ENCODE peak calls at places on chromosomes 13 and 19, in six cellular contexts. One of them, this sample, is unnamed.

GRCh38 chr19:9640956-9641355 is 19.9 kb upstream of the ZNF561 start:
- DNase-seq in AG09309: no peak
- DNase-seq in right lobe of liver: no peak
- DNase-seq in A549: no peak
- DNase-seq in tibial nerve: no peak
- DNase-seq in AG04450: no peak
- DNase-seq in this sample: no peak

GRCh38 chr13:114010401-114011101 is 36.7 kb upstream of the C13orf46 start:
- DNase-seq in AG04450: no peak
- DNase-seq in A549: no peak
- DNase-seq in AG09309: no peak
- DNase-seq in right lobe of liver: no peak
- DNase-seq in tibial nerve: no peak
- DNase-seq in this sample: no peak

GRCh38 chr19:56110515-56111448 is 10.3 kb downstream of the ZNF787 start:
- DNase-seq in AG09309: no peak
- DNase-seq in A549: no peak
- DNase-seq in tibial nerve: no peak
- DNase-seq in AG04450: no peak
- DNase-seq in right lobe of liver: peak
- DNase-seq in this sample: no peak

GRCh38 chr19:13208131-13208963 is 58.1 kb downstream of the IER2 start:
- DNase-seq in AG04450: peak
- DNase-seq in AG09309: peak
- DNase-seq in tibial nerve: peak
- DNase-seq in right lobe of liver: peak
- DNase-seq in A549: no peak
- DNase-seq in this sample: no peak

GRCh38 chr13:108402850-108403249 is 133.3 kb downstream of the TNFSF13B start:
- DNase-seq in right lobe of liver: no peak
- DNase-seq in A549: no peak
- DNase-seq in AG04450: no peak
- DNase-seq in tibial nerve: no peak
- DNase-seq in AG09309: no peak
- DNase-seq in this sample: no peak

GRCh38 chr19:34960103-34960805 is 3.8 kb downstream of the ZNF792 start:
- DNase-seq in AG04450: peak
- DNase-seq in tibial nerve: no peak
- DNase-seq in right lobe of liver: no peak
- DNase-seq in A549: no peak
- DNase-seq in AG09309: peak
- DNase-seq in this sample: no peak

GRCh38 chr13:27120011-27120410 is 51.6 kb downstream of the USP12 start:
- DNase-seq in AG04450: no peak
- DNase-seq in tibial nerve: no peak
- DNase-seq in right lobe of liver: no peak
- DNase-seq in AG09309: no peak
- DNase-seq in A549: no peak
- DNase-seq in this sample: no peak

GRCh38 chr19:39126593-39127187 is 1.1 kb downstream of the PAK4 start:
- DNase-seq in AG09309: no peak
- DNase-seq in A549: peak
- DNase-seq in right lobe of liver: peak
- DNase-seq in AG04450: no peak
- DNase-seq in tibial nerve: no peak
- DNase-seq in this sample: peak

GRCh38 chr13:73857106-73857505 is 277.1 kb downstream of the KLF12 start:
- DNase-seq in right lobe of liver: no peak
- DNase-seq in A549: no peak
- DNase-seq in AG04450: no peak
- DNase-seq in AG09309: no peak
- DNase-seq in tibial nerve: no peak
- DNase-seq in this sample: no peak

GRCh38 chr19:16351133-16351809 is 26.6 kb downstream of the KLF2 start:
- DNase-seq in A549: no peak
- DNase-seq in AG09309: no peak
- DNase-seq in tibial nerve: no peak
- DNase-seq in AG04450: no peak
- DNase-seq in right lobe of liver: no peak
- DNase-seq in this sample: no peak

GRCh38 chr13:102948006-102948405 is 102.2 kb downstream of the ERCC5 start:
- DNase-seq in A549: no peak
- DNase-seq in AG04450: no peak
- DNase-seq in right lobe of liver: no peak
- DNase-seq in tibial nerve: peak
- DNase-seq in AG09309: no peak
- DNase-seq in this sample: no peak

GRCh38 chr19:35383536-35383935 is 12.7 kb downstream of the GPR42 start:
- DNase-seq in AG04450: no peak
- DNase-seq in tibial nerve: no peak
- DNase-seq in A549: no peak
- DNase-seq in right lobe of liver: no peak
- DNase-seq in AG09309: no peak
- DNase-seq in this sample: no peak

GRCh38 chr13:64369121-64369520 is 2861.0 kb downstream of the PCDH9 start:
- DNase-seq in AG09309: no peak
- DNase-seq in A549: no peak
- DNase-seq in AG04450: no peak
- DNase-seq in tibial nerve: no peak
- DNase-seq in right lobe of liver: no peak
- DNase-seq in this sample: no peak

GRCh38 chr13:50526771-50527567 is 316.5 kb downstream of the DLEU7 start:
- DNase-seq in AG04450: no peak
- DNase-seq in tibial nerve: no peak
- DNase-seq in right lobe of liver: no peak
- DNase-seq in A549: no peak
- DNase-seq in AG09309: no peak
- DNase-seq in this sample: no peak

GRCh38 chr19:48806518-48806817 is 4.4 kb downstream of the BCAT2 start:
- DNase-seq in right lobe of liver: no peak
- DNase-seq in tibial nerve: no peak
- DNase-seq in AG09309: no peak
- DNase-seq in A549: peak
- DNase-seq in AG04450: no peak
- DNase-seq in this sample: no peak

GRCh38 chr13:61685683-61686013 is 270.0 kb upstream of the PCDH20 start:
- DNase-seq in A549: no peak
- DNase-seq in AG04450: no peak
- DNase-seq in right lobe of liver: no peak
- DNase-seq in tibial nerve: no peak
- DNase-seq in AG09309: no peak
- DNase-seq in this sample: peak

GRCh38 chr19:29121684-29122083 is 91.3 kb downstream of the UQCRFS1 start:
- DNase-seq in AG04450: no peak
- DNase-seq in tibial nerve: peak
- DNase-seq in AG09309: no peak
- DNase-seq in A549: no peak
- DNase-seq in right lobe of liver: no peak
- DNase-seq in this sample: no peak

GRCh38 chr19:36489920-36490415 is 607 bp upstream of the ZNF566 start:
- DNase-seq in A549: peak
- DNase-seq in AG04450: peak
- DNase-seq in tibial nerve: no peak
- DNase-seq in right lobe of liver: peak
- DNase-seq in AG09309: peak
- DNase-seq in this sample: no peak

DNA sequence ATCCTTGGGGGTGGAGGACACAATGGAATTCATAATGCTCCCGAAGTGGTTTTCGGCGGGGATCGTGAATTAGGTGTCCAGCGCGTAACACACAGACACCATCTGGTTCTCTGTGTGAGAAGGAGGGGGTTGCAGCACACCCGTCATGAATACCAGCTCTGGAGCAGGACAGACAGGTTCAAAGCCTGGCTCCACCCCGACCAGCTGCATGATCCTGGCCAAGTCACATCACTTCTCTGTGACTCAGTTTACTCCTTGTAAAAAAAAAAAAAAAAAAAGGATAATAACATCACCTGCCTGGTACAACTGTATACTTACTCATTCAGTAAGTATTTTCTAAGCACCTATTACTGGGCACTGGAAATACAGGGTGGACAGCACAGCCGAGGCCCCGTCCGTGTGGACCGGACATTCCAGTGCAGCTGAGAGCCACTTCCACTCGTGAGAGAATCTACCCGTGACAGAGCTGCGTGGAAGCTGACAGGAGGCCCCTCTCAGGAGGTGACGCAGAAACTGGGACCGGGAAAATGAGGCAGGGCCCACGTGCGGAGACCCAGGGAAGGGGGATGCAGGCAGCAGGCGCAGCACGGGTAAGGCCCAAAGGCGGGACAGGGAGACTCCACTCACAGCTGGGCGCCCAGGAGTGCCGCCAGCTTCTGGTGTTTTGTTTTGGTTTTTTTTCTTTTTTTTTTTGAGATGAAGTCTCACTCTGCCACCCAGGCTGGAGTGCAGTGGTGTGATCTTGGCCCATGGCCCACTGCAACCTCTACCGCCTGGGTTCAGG is 12.0 kb downstream of the RDH13 start:
- DNase-seq in AG09309: no peak
- DNase-seq in tibial nerve: no peak
- DNase-seq in AG04450: no peak
- DNase-seq in A549: no peak
- DNase-seq in right lobe of liver: no peak
- DNase-seq in this sample: no peak
- TF ChIP-seq CTCF in AG09309: no peak
- TF ChIP-seq CTCF in tibial nerve: no peak
- TF ChIP-seq CTCF in AG04450: no peak
- TF ChIP-seq CTCF in A549: no peak
- TF ChIP-seq CTCF in right lobe of liver: no peak
- TF ChIP-seq CTCF in this sample: no peak

GRCh38 chr19:51141181-51141580 is 920 bp upstream of the SIGLEC7 start:
- DNase-seq in right lobe of liver: no peak
- DNase-seq in AG04450: no peak
- DNase-seq in tibial nerve: no peak
- DNase-seq in A549: no peak
- DNase-seq in AG09309: no peak
- DNase-seq in this sample: no peak

GRCh38 chr19:51138549-51138979 is 3.5 kb upstream of the SIGLEC7 start:
- DNase-seq in tibial nerve: peak
- DNase-seq in AG04450: no peak
- DNase-seq in AG09309: no peak
- DNase-seq in right lobe of liver: no peak
- DNase-seq in A549: no peak
- DNase-seq in this sample: no peak

GRCh38 chr19:51142119-51142518 is at the start of gene SIGLEC7:
- DNase-seq in tibial nerve: peak
- DNase-seq in AG04450: no peak
- DNase-seq in A549: no peak
- DNase-seq in AG09309: no peak
- DNase-seq in right lobe of liver: no peak
- DNase-seq in this sample: no peak

GRCh38 chr19:51139299-51140018 is 2.6 kb upstream of the SIGLEC7 start:
- DNase-seq in AG04450: no peak
- DNase-seq in tibial nerve: no peak
- DNase-seq in AG09309: no peak
- DNase-seq in A549: no peak
- DNase-seq in right lobe of liver: no peak
- DNase-seq in this sample: no peak

GRCh38 chr19:51140441-51140840 is 1.7 kb upstream of the SIGLEC7 start:
- DNase-seq in AG04450: no peak
- DNase-seq in right lobe of liver: no peak
- DNase-seq in tibial nerve: no peak
- DNase-seq in A549: no peak
- DNase-seq in AG09309: no peak
- DNase-seq in this sample: no peak
- H3K4me3 ChIP-seq in AG04450: no peak
- H3K4me3 ChIP-seq in right lobe of liver: no peak
- H3K4me3 ChIP-seq in tibial nerve: no peak
- H3K4me3 ChIP-seq in A549: no peak
- H3K4me3 ChIP-seq in AG09309: no peak
- H3K4me3 ChIP-seq in this sample: no peak

GRCh38 chr19:6967962-6968361 is 53.3 kb downstream of the MBD3L2B start:
- DNase-seq in AG09309: no peak
- DNase-seq in A549: no peak
- DNase-seq in tibial nerve: no peak
- DNase-seq in right lobe of liver: no peak
- DNase-seq in AG04450: no peak
- DNase-seq in this sample: no peak

GRCh38 chr19:6958786-6959185 is 62.4 kb downstream of the MBD3L2B start:
- DNase-seq in AG09309: no peak
- DNase-seq in tibial nerve: no peak
- DNase-seq in right lobe of liver: no peak
- DNase-seq in AG04450: no peak
- DNase-seq in A549: no peak
- DNase-seq in this sample: no peak

GRCh38 chr19:6969490-6969889 is 51.7 kb downstream of the MBD3L2B start:
- DNase-seq in AG09309: no peak
- DNase-seq in A549: no peak
- DNase-seq in right lobe of liver: no peak
- DNase-seq in AG04450: no peak
- DNase-seq in tibial nerve: no peak
- DNase-seq in this sample: no peak

GRCh38 chr19:6963259-6963852 is 57.9 kb downstream of the MBD3L2B start:
- DNase-seq in tibial nerve: no peak
- DNase-seq in AG04450: no peak
- DNase-seq in A549: no peak
- DNase-seq in right lobe of liver: no peak
- DNase-seq in AG09309: no peak
- DNase-seq in this sample: no peak

GRCh38 chr19:6963937-6964336 is 57.3 kb downstream of the MBD3L2B start:
- DNase-seq in AG09309: no peak
- DNase-seq in tibial nerve: no peak
- DNase-seq in right lobe of liver: no peak
- DNase-seq in AG04450: no peak
- DNase-seq in A549: no peak
- DNase-seq in this sample: no peak
- TF ChIP-seq CTCF in AG09309: no peak
- TF ChIP-seq CTCF in tibial nerve: no peak
- TF ChIP-seq CTCF in right lobe of liver: peak
- TF ChIP-seq CTCF in AG04450: no peak
- TF ChIP-seq CTCF in A549: no peak
- TF ChIP-seq CTCF in this sample: peak

GRCh38 chr19:2288010-2288742 is 6.2 kb upstream of the PEAK3 start:
- DNase-seq in AG09309: no peak
- DNase-seq in AG04450: no peak
- DNase-seq in A549: no peak
- DNase-seq in right lobe of liver: no peak
- DNase-seq in tibial nerve: no peak
- DNase-seq in this sample: no peak

GRCh38 chr19:2288743-2289713 is 7.1 kb upstream of the PEAK3 start:
- DNase-seq in right lobe of liver: no peak
- DNase-seq in A549: no peak
- DNase-seq in AG09309: no peak
- DNase-seq in tibial nerve: no peak
- DNase-seq in AG04450: no peak
- DNase-seq in this sample: no peak

GRCh38 chr19:2289714-2290435 is 7.9 kb upstream of the PEAK3 start:
- DNase-seq in tibial nerve: no peak
- DNase-seq in AG04450: no peak
- DNase-seq in AG09309: no peak
- DNase-seq in right lobe of liver: peak
- DNase-seq in A549: no peak
- DNase-seq in this sample: no peak

GRCh38 chr19:2286402-2287140 is 4.6 kb upstream of the PEAK3 start:
- DNase-seq in right lobe of liver: no peak
- DNase-seq in A549: no peak
- DNase-seq in tibial nerve: no peak
- DNase-seq in AG09309: no peak
- DNase-seq in AG04450: no peak
- DNase-seq in this sample: no peak

GRCh38 chr19:2287585-2287984 is 5.6 kb upstream of the PEAK3 start:
- DNase-seq in A549: no peak
- DNase-seq in right lobe of liver: no peak
- DNase-seq in AG04450: no peak
- DNase-seq in tibial nerve: no peak
- DNase-seq in AG09309: no peak
- DNase-seq in this sample: no peak
- H3K4me3 ChIP-seq in A549: no peak
- H3K4me3 ChIP-seq in right lobe of liver: no peak
- H3K4me3 ChIP-seq in AG04450: no peak
- H3K4me3 ChIP-seq in tibial nerve: no peak
- H3K4me3 ChIP-seq in AG09309: no peak
- H3K4me3 ChIP-seq in this sample: no peak